ENCODE peak calls at places on chromosomes 13 and 19, in nine cellular contexts. One of them, this sample, is unnamed.

GRCh38 chr19:1967087-1967608 is 26.2 kb downstream of the CSNK1G2 start:
- DNase-seq in WTC11: no peak
- DNase-seq in progenitor cell of endocrine pancreas: no peak
- DNase-seq in body of pancreas: no peak
- DNase-seq in right lobe of liver: no peak
- DNase-seq in choroid plexus epithelial cell: no peak
- DNase-seq in CD8-positive, alpha-beta T cell: peak
- DNase-seq in HL-60: no peak
- DNase-seq in uterus: no peak
- DNase-seq in this sample: no peak

GRCh38 chr13:44605711-44606110 is 29.6 kb upstream of the TSC22D1 start:
- DNase-seq in WTC11: no peak
- DNase-seq in progenitor cell of endocrine pancreas: no peak
- DNase-seq in body of pancreas: no peak
- DNase-seq in right lobe of liver: no peak
- DNase-seq in choroid plexus epithelial cell: no peak
- DNase-seq in CD8-positive, alpha-beta T cell: no peak
- DNase-seq in HL-60: no peak
- DNase-seq in uterus: no peak
- DNase-seq in this sample: no peak

GRCh38 chr13:80084086-80084676 is 256.7 kb downstream of the SPRY2 start:
- DNase-seq in WTC11: no peak
- DNase-seq in progenitor cell of endocrine pancreas: no peak
- DNase-seq in body of pancreas: no peak
- DNase-seq in right lobe of liver: no peak
- DNase-seq in choroid plexus epithelial cell: peak
- DNase-seq in CD8-positive, alpha-beta T cell: no peak
- DNase-seq in HL-60: no peak
- DNase-seq in uterus: no peak
- DNase-seq in this sample: no peak

GRCh38 chr13:59843040-59843439 is 320.7 kb downstream of the DIAPH3 start:
- DNase-seq in WTC11: no peak
- DNase-seq in progenitor cell of endocrine pancreas: no peak
- DNase-seq in body of pancreas: no peak
- DNase-seq in right lobe of liver: no peak
- DNase-seq in choroid plexus epithelial cell: no peak
- DNase-seq in CD8-positive, alpha-beta T cell: no peak
- DNase-seq in HL-60: no peak
- DNase-seq in uterus: no peak
- DNase-seq in this sample: no peak

GRCh38 chr19:7657047-7657779 is 11.6 kb upstream of the RETN start:
- DNase-seq in WTC11: no peak
- DNase-seq in progenitor cell of endocrine pancreas: no peak
- DNase-seq in body of pancreas: no peak
- DNase-seq in right lobe of liver: no peak
- DNase-seq in choroid plexus epithelial cell: no peak
- DNase-seq in CD8-positive, alpha-beta T cell: no peak
- DNase-seq in HL-60: peak
- DNase-seq in uterus: no peak
- DNase-seq in this sample: no peak

GRCh38 chr13:107271226-107271625 is 703.3 kb upstream of the ARGLU1 start:
- DNase-seq in WTC11: peak
- DNase-seq in progenitor cell of endocrine pancreas: no peak
- DNase-seq in body of pancreas: no peak
- DNase-seq in right lobe of liver: no peak
- DNase-seq in choroid plexus epithelial cell: peak
- DNase-seq in CD8-positive, alpha-beta T cell: no peak
- DNase-seq in HL-60: no peak
- DNase-seq in uterus: no peak
- DNase-seq in this sample: no peak

GRCh38 chr19:16168465-16169081 is 4.8 kb downstream of the CIB3 start:
- DNase-seq in WTC11: no peak
- DNase-seq in progenitor cell of endocrine pancreas: no peak
- DNase-seq in body of pancreas: no peak
- DNase-seq in right lobe of liver: no peak
- DNase-seq in choroid plexus epithelial cell: peak
- DNase-seq in CD8-positive, alpha-beta T cell: no peak
- DNase-seq in HL-60: no peak
- DNase-seq in uterus: no peak
- DNase-seq in this sample: no peak

GRCh38 chr13:97762141-97762540 is 191.3 kb upstream of the IPO5 start:
- DNase-seq in WTC11: no peak
- DNase-seq in progenitor cell of endocrine pancreas: no peak
- DNase-seq in body of pancreas: no peak
- DNase-seq in right lobe of liver: no peak
- DNase-seq in choroid plexus epithelial cell: no peak
- DNase-seq in CD8-positive, alpha-beta T cell: no peak
- DNase-seq in HL-60: no peak
- DNase-seq in uterus: no peak
- DNase-seq in this sample: no peak

GRCh38 chr13:106390360-106390759 is 145.1 kb downstream of the EFNB2 start:
- DNase-seq in WTC11: no peak
- DNase-seq in progenitor cell of endocrine pancreas: no peak
- DNase-seq in body of pancreas: no peak
- DNase-seq in right lobe of liver: no peak
- DNase-seq in choroid plexus epithelial cell: no peak
- DNase-seq in CD8-positive, alpha-beta T cell: no peak
- DNase-seq in HL-60: no peak
- DNase-seq in uterus: no peak
- DNase-seq in this sample: no peak

GRCh38 chr13:76846363-76846762 is 39.8 kb downstream of the KCTD12 start:
- DNase-seq in WTC11: no peak
- DNase-seq in progenitor cell of endocrine pancreas: no peak
- DNase-seq in body of pancreas: no peak
- DNase-seq in right lobe of liver: no peak
- DNase-seq in choroid plexus epithelial cell: no peak
- DNase-seq in CD8-positive, alpha-beta T cell: no peak
- DNase-seq in HL-60: no peak
- DNase-seq in uterus: no peak
- DNase-seq in this sample: no peak

GRCh38 chr19:54209058-54209747 is 8.5 kb downstream of the RPS9 start:
- DNase-seq in WTC11: peak
- DNase-seq in progenitor cell of endocrine pancreas: no peak
- DNase-seq in body of pancreas: peak
- DNase-seq in right lobe of liver: peak
- DNase-seq in choroid plexus epithelial cell: peak
- DNase-seq in CD8-positive, alpha-beta T cell: no peak
- DNase-seq in HL-60: no peak
- DNase-seq in uterus: no peak
- DNase-seq in this sample: no peak

GRCh38 chr19:31586282-31586681 is 237.0 kb upstream of the TSHZ3 start:
- DNase-seq in WTC11: no peak
- DNase-seq in progenitor cell of endocrine pancreas: no peak
- DNase-seq in body of pancreas: no peak
- DNase-seq in right lobe of liver: no peak
- DNase-seq in choroid plexus epithelial cell: peak
- DNase-seq in CD8-positive, alpha-beta T cell: no peak
- DNase-seq in HL-60: no peak
- DNase-seq in uterus: no peak
- DNase-seq in this sample: no peak

GRCh38 chr13:20667857-20668256 is 35.6 kb upstream of the IL17D start:
- DNase-seq in WTC11: no peak
- DNase-seq in progenitor cell of endocrine pancreas: no peak
- DNase-seq in body of pancreas: no peak
- DNase-seq in right lobe of liver: no peak
- DNase-seq in choroid plexus epithelial cell: no peak
- DNase-seq in CD8-positive, alpha-beta T cell: no peak
- DNase-seq in HL-60: no peak
- DNase-seq in uterus: no peak
- DNase-seq in this sample: no peak

GRCh38 chr19:19461671-19462622 is 53.4 kb downstream of the TSSK6 start:
- DNase-seq in WTC11: peak
- DNase-seq in progenitor cell of endocrine pancreas: peak
- DNase-seq in body of pancreas: peak
- DNase-seq in right lobe of liver: peak
- DNase-seq in choroid plexus epithelial cell: peak
- DNase-seq in CD8-positive, alpha-beta T cell: no peak
- DNase-seq in HL-60: no peak
- DNase-seq in uterus: peak
- DNase-seq in this sample: no peak

DNA sequence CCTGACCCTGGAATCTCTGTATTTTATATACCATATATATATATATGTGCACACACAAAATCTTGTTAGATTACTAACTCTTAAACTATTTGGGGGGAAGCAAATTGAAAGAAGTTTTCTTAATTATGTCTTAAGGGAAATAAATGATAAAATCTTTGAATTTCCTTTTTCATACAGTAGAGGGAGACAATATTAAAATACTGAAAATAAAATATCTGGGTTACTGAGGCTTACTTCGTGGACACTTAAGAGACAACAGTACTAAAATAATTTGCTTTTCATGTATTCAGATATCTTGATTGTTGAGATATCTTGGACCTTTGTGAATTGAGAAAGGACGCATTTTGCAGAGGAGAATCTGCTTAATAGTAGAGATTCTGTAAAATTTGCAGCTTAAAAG is 17.0 kb downstream of the SUGT1 start:
- DNase-seq in WTC11: no peak
- DNase-seq in progenitor cell of endocrine pancreas: no peak
- DNase-seq in body of pancreas: no peak
- DNase-seq in right lobe of liver: no peak
- DNase-seq in choroid plexus epithelial cell: no peak
- DNase-seq in CD8-positive, alpha-beta T cell: no peak
- DNase-seq in HL-60: no peak
- DNase-seq in uterus: no peak
- DNase-seq in this sample: no peak
- TF ChIP-seq CTCF in WTC11: no peak
- TF ChIP-seq CTCF in progenitor cell of endocrine pancreas: no peak
- TF ChIP-seq CTCF in body of pancreas: no peak
- TF ChIP-seq CTCF in right lobe of liver: no peak
- TF ChIP-seq CTCF in choroid plexus epithelial cell: peak
- TF ChIP-seq CTCF in CD8-positive, alpha-beta T cell: no peak
- TF ChIP-seq CTCF in HL-60: no peak
- TF ChIP-seq CTCF in uterus: no peak
- TF ChIP-seq CTCF in this sample: no peak

DNA sequence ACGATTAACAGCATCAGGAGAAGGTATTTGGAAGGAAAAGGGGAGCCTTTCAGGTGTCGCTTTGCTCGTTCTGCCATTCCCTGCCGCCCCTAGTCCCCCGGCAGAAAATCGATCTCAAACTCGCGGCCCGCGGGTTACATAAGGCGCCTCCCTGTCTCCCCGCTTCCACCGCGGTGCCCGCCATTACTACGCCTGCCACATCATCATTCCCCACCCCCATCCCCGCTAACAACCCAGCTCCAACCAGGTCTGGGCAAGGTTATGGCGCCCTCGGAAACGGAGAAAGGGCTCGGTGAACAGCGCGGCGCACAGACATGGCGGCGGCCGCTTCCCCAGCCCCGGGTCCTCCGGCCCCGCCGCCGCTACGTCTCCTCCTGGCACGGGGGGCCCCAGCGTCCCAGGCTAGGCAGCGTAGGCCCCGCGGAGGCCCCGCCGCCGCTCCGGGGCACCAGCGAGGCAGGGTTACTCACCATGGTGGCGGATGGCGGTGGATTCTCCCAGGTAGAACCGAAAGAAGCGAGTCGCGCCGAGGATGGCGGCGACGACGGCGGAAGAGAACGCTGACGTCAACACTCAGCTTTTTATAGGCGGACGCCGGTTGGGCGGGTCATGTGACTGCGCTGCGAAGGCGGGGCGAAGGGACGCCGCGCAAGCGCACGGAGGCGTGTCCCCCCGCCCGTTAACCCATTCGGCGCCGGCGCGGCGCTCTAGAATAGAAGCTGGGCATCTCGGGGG is at the start of gene EEF2:
- DNase-seq in WTC11: peak
- DNase-seq in progenitor cell of endocrine pancreas: peak
- DNase-seq in body of pancreas: peak
- DNase-seq in right lobe of liver: peak
- DNase-seq in choroid plexus epithelial cell: peak
- DNase-seq in CD8-positive, alpha-beta T cell: peak
- DNase-seq in HL-60: peak
- DNase-seq in uterus: peak
- DNase-seq in this sample: peak
- TF ChIP-seq CTCF in WTC11: no peak
- TF ChIP-seq CTCF in progenitor cell of endocrine pancreas: no peak
- TF ChIP-seq CTCF in body of pancreas: no peak
- TF ChIP-seq CTCF in right lobe of liver: no peak
- TF ChIP-seq CTCF in choroid plexus epithelial cell: no peak
- TF ChIP-seq CTCF in CD8-positive, alpha-beta T cell: no peak
- TF ChIP-seq CTCF in HL-60: no peak
- TF ChIP-seq CTCF in uterus: no peak
- TF ChIP-seq CTCF in this sample: no peak

DNA sequence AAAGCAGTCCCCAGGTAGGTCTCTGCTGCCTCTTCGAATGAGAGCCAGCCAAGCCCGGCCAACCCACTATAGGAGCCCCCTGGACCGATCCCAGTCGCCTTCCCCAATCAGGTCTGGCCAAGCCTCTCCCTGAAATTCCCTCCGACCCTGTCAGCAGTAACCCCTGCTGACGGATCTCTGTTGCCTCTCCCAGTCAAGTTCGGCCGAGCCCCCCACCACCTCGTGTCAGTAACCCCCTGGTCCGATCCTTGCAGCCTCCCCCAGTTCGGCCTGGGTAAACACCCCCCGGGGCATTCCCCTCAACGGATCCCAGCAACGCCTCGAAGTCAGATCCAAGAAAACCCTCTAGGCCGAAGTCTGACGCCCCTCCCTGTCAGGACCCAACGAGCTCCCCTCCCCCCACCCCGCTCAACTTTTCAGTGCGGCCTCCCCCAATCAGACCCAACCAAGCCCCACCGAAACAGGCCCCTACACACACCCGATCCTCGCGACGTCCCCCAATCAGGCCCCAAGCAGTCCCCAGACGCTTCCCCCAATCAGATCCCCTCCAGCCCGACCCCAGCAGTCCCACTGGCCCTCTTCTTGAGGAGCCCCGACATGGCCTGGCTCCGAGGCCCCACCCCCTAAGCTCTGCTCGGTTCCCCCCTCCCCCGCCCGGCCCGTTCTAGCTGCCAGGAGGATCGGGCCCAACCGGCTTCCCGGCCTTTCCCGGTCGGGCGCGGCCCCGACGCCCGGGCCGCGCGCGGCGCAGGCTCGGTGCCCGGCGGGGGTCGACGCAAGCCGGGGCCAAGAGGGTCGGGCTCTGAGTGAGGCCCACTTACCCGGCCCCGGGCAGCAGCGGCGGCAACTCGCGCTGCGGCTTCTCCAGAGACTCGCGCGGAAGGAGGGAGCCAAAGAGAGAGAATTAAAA is 1.8 kb downstream of the TNPO2 start:
- DNase-seq in WTC11: peak
- DNase-seq in progenitor cell of endocrine pancreas: peak
- DNase-seq in body of pancreas: peak
- DNase-seq in right lobe of liver: peak
- DNase-seq in choroid plexus epithelial cell: peak
- DNase-seq in CD8-positive, alpha-beta T cell: no peak
- DNase-seq in HL-60: peak
- DNase-seq in uterus: peak
- DNase-seq in this sample: peak
- TF ChIP-seq CTCF in WTC11: no peak
- TF ChIP-seq CTCF in progenitor cell of endocrine pancreas: no peak
- TF ChIP-seq CTCF in body of pancreas: no peak
- TF ChIP-seq CTCF in right lobe of liver: no peak
- TF ChIP-seq CTCF in choroid plexus epithelial cell: no peak
- TF ChIP-seq CTCF in CD8-positive, alpha-beta T cell: no peak
- TF ChIP-seq CTCF in HL-60: no peak
- TF ChIP-seq CTCF in uterus: no peak
- TF ChIP-seq CTCF in this sample: no peak

DNA sequence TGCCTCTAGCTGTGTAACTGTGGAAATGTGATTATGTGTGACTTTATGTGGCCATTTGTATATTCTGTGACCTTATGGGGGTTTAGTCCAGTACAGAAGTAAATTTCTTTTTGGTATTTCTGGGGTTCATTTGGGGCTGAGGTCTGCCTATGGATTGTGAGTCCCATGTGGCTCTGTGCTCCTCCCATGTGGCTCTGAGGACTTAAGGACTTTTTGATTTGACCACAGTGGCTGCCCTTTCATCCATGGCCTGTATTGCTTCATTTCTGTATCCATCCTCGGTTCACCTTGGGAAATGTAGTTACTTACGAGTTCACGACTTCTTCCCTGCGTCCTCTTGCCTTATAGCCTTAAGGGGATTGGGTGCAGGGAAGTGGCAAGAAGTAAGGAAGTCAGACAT is 1.0 kb downstream of the ZNF420 start:
- DNase-seq in WTC11: no peak
- DNase-seq in progenitor cell of endocrine pancreas: no peak
- DNase-seq in body of pancreas: no peak
- DNase-seq in right lobe of liver: no peak
- DNase-seq in choroid plexus epithelial cell: no peak
- DNase-seq in CD8-positive, alpha-beta T cell: no peak
- DNase-seq in HL-60: peak
- DNase-seq in uterus: no peak
- DNase-seq in this sample: no peak
- TF ChIP-seq CTCF in WTC11: no peak
- TF ChIP-seq CTCF in progenitor cell of endocrine pancreas: no peak
- TF ChIP-seq CTCF in body of pancreas: no peak
- TF ChIP-seq CTCF in right lobe of liver: no peak
- TF ChIP-seq CTCF in choroid plexus epithelial cell: no peak
- TF ChIP-seq CTCF in CD8-positive, alpha-beta T cell: no peak
- TF ChIP-seq CTCF in HL-60: no peak
- TF ChIP-seq CTCF in uterus: no peak
- TF ChIP-seq CTCF in this sample: no peak

This sample was measured in GM20000.